ENCODE peak calls at places on chromosomes 5 and 9, in nine cellular contexts. One of them, this sample, is unnamed.

GRCh38 chr5:132487095-132487428 is 3.5 kb downstream of the IRF1 start:
- DNase-seq in prostate gland: no peak
- DNase-seq in vagina: no peak
- DNase-seq in CD8-positive, alpha-beta T cell: peak
- DNase-seq in omental fat pad: no peak
- DNase-seq in GM13976: no peak
- DNase-seq in AG04450: no peak
- DNase-seq in bronchial epithelial cell: no peak
- DNase-seq in upper lobe of right lung: peak
- DNase-seq in this sample: no peak

GRCh38 chr5:77379558-77380061 is 112.5 kb downstream of the WDR41 start:
- DNase-seq in prostate gland: no peak
- DNase-seq in vagina: no peak
- DNase-seq in CD8-positive, alpha-beta T cell: no peak
- DNase-seq in omental fat pad: no peak
- DNase-seq in GM13976: peak
- DNase-seq in AG04450: no peak
- DNase-seq in bronchial epithelial cell: no peak
- DNase-seq in upper lobe of right lung: no peak
- DNase-seq in this sample: no peak

GRCh38 chr5:73759771-73760170 is 133.8 kb downstream of the ARHGEF28 start:
- DNase-seq in prostate gland: no peak
- DNase-seq in vagina: no peak
- DNase-seq in CD8-positive, alpha-beta T cell: no peak
- DNase-seq in omental fat pad: no peak
- DNase-seq in GM13976: no peak
- DNase-seq in AG04450: no peak
- DNase-seq in bronchial epithelial cell: no peak
- DNase-seq in upper lobe of right lung: no peak
- DNase-seq in this sample: no peak

GRCh38 chr5:24642022-24642421 is 2.8 kb downstream of the CDH10 start:
- DNase-seq in prostate gland: no peak
- DNase-seq in vagina: no peak
- DNase-seq in CD8-positive, alpha-beta T cell: no peak
- DNase-seq in omental fat pad: no peak
- DNase-seq in GM13976: no peak
- DNase-seq in AG04450: no peak
- DNase-seq in bronchial epithelial cell: peak
- DNase-seq in upper lobe of right lung: no peak
- DNase-seq in this sample: peak

GRCh38 chr9:16726023-16726422 is 144.4 kb downstream of the BNC2 start:
- DNase-seq in prostate gland: no peak
- DNase-seq in vagina: no peak
- DNase-seq in CD8-positive, alpha-beta T cell: no peak
- DNase-seq in omental fat pad: no peak
- DNase-seq in GM13976: no peak
- DNase-seq in AG04450: no peak
- DNase-seq in bronchial epithelial cell: no peak
- DNase-seq in upper lobe of right lung: no peak
- DNase-seq in this sample: no peak

GRCh38 chr5:100902406-100903035 is 561 bp downstream of the ST8SIA4 start:
- DNase-seq in prostate gland: no peak
- DNase-seq in vagina: no peak
- DNase-seq in CD8-positive, alpha-beta T cell: peak
- DNase-seq in omental fat pad: no peak
- DNase-seq in GM13976: no peak
- DNase-seq in AG04450: no peak
- DNase-seq in bronchial epithelial cell: no peak
- DNase-seq in upper lobe of right lung: no peak
- DNase-seq in this sample: no peak

GRCh38 chr9:89448821-89449220 is 49.1 kb downstream of the SEMA4D start:
- DNase-seq in prostate gland: no peak
- DNase-seq in vagina: no peak
- DNase-seq in CD8-positive, alpha-beta T cell: no peak
- DNase-seq in omental fat pad: no peak
- DNase-seq in GM13976: no peak
- DNase-seq in AG04450: no peak
- DNase-seq in bronchial epithelial cell: no peak
- DNase-seq in upper lobe of right lung: no peak
- DNase-seq in this sample: peak

GRCh38 chr5:67636091-67636490 is 439.5 kb upstream of the CD180 start:
- DNase-seq in prostate gland: peak
- DNase-seq in vagina: no peak
- DNase-seq in CD8-positive, alpha-beta T cell: no peak
- DNase-seq in omental fat pad: no peak
- DNase-seq in GM13976: no peak
- DNase-seq in AG04450: no peak
- DNase-seq in bronchial epithelial cell: no peak
- DNase-seq in upper lobe of right lung: no peak
- DNase-seq in this sample: peak

GRCh38 chr9:136563646-136564321 is 17.9 kb upstream of the NOTCH1 start:
- DNase-seq in prostate gland: no peak
- DNase-seq in vagina: no peak
- DNase-seq in CD8-positive, alpha-beta T cell: no peak
- DNase-seq in omental fat pad: no peak
- DNase-seq in GM13976: no peak
- DNase-seq in AG04450: no peak
- DNase-seq in bronchial epithelial cell: no peak
- DNase-seq in upper lobe of right lung: no peak
- DNase-seq in this sample: no peak

GRCh38 chr9:2494571-2494970 is 127.0 kb upstream of the VLDLR start:
- DNase-seq in prostate gland: no peak
- DNase-seq in vagina: no peak
- DNase-seq in CD8-positive, alpha-beta T cell: no peak
- DNase-seq in omental fat pad: no peak
- DNase-seq in GM13976: no peak
- DNase-seq in AG04450: peak
- DNase-seq in bronchial epithelial cell: peak
- DNase-seq in upper lobe of right lung: no peak
- DNase-seq in this sample: no peak

DNA sequence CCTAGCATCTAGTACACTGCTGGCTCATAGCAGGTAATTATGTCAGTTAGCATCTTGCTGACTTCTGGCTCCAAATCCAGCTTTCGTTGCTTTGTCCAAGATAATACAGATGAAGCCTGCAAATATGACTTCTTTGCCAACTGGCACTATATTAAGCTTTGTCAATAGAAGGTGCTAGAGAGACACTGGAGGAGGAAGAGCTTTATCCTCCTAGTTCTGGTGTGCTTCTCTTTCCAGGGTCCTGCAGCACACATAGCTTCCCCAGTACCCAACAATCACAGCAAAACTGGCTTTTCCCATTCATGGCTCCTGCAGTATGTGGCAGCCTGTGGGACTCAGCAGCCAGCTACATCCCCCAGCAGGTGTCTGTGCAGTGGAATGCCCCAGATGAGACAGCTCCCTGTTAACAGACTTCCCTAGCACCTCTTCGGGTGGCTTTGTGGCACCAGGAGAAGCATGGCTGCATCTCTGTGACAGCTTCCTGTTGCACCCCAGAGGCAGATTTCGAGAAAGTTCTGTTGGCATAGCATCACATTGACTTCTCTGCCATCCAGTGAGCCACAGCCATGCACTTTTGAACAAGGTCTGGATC is 147.8 kb downstream of the OXCT1 start:
- DNase-seq in prostate gland: no peak
- DNase-seq in vagina: no peak
- DNase-seq in CD8-positive, alpha-beta T cell: no peak
- DNase-seq in omental fat pad: no peak
- DNase-seq in GM13976: no peak
- DNase-seq in AG04450: no peak
- DNase-seq in bronchial epithelial cell: peak
- DNase-seq in upper lobe of right lung: no peak
- DNase-seq in this sample: no peak
- TF ChIP-seq CTCF in prostate gland: no peak
- TF ChIP-seq CTCF in vagina: no peak
- TF ChIP-seq CTCF in CD8-positive, alpha-beta T cell: no peak
- TF ChIP-seq CTCF in omental fat pad: no peak
- TF ChIP-seq CTCF in GM13976: no peak
- TF ChIP-seq CTCF in AG04450: peak
- TF ChIP-seq CTCF in bronchial epithelial cell: no peak
- TF ChIP-seq CTCF in upper lobe of right lung: no peak
- TF ChIP-seq CTCF in this sample: no peak

DNA sequence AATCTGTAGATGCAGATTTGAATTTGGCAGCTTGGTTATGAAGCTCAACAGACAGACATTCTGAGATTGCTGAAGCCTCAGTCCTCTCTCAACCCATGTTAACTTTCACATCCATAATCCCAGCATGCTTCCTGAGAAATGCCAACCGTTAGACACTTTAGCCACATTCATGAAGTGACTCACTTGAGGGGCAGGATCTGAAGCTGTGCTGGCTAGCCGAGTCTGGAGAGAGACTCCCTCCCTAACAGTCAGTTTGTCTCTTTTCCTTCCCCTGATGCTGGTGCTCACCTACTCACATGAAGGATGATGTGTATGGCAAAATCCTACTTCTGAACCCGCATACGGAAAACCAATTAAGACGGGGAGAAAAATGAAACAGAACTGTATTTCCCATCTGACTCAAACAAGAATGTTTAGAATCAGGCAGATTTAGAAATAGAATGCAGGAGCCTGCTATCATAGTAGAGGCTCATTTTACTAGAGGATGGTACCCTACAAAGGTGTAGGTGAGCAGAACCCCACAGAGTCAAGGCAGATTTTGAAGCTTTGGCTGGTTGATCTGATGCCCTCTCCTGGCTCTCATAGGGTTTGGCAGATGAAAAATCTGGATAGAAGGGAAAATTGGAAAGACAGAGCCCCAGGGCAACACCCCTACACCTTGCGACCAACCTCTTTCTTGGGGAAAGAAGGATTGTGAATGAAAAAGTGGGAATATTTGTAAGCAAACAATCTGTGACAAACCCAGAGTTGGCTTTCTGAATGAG is 150.9 kb upstream of the LHFPL2 start:
- DNase-seq in prostate gland: no peak
- DNase-seq in vagina: no peak
- DNase-seq in CD8-positive, alpha-beta T cell: no peak
- DNase-seq in omental fat pad: no peak
- DNase-seq in GM13976: no peak
- DNase-seq in AG04450: no peak
- DNase-seq in bronchial epithelial cell: peak
- DNase-seq in upper lobe of right lung: no peak
- DNase-seq in this sample: no peak
- TF ChIP-seq CTCF in prostate gland: no peak
- TF ChIP-seq CTCF in vagina: no peak
- TF ChIP-seq CTCF in CD8-positive, alpha-beta T cell: no peak
- TF ChIP-seq CTCF in omental fat pad: no peak
- TF ChIP-seq CTCF in GM13976: no peak
- TF ChIP-seq CTCF in AG04450: peak
- TF ChIP-seq CTCF in bronchial epithelial cell: peak
- TF ChIP-seq CTCF in upper lobe of right lung: no peak
- TF ChIP-seq CTCF in this sample: no peak

GRCh38 chr5:6435356-6435755 is 13.3 kb upstream of the UBE2QL1 start:
- DNase-seq in prostate gland: no peak
- DNase-seq in vagina: peak
- DNase-seq in CD8-positive, alpha-beta T cell: peak
- DNase-seq in omental fat pad: no peak
- DNase-seq in GM13976: no peak
- DNase-seq in AG04450: no peak
- DNase-seq in bronchial epithelial cell: peak
- DNase-seq in upper lobe of right lung: no peak
- DNase-seq in this sample: no peak
- TF ChIP-seq CTCF in prostate gland: peak
- TF ChIP-seq CTCF in vagina: no peak
- TF ChIP-seq CTCF in CD8-positive, alpha-beta T cell: no peak
- TF ChIP-seq CTCF in omental fat pad: no peak
- TF ChIP-seq CTCF in GM13976: peak
- TF ChIP-seq CTCF in AG04450: peak
- TF ChIP-seq CTCF in bronchial epithelial cell: peak
- TF ChIP-seq CTCF in upper lobe of right lung: peak
- TF ChIP-seq CTCF in this sample: no peak

GRCh38 chr9:134161647-134162046 is 2.7 kb downstream of the RNU6ATAC start:
- DNase-seq in prostate gland: no peak
- DNase-seq in vagina: no peak
- DNase-seq in CD8-positive, alpha-beta T cell: no peak
- DNase-seq in omental fat pad: no peak
- DNase-seq in GM13976: no peak
- DNase-seq in AG04450: no peak
- DNase-seq in bronchial epithelial cell: no peak
- DNase-seq in upper lobe of right lung: no peak
- DNase-seq in this sample: no peak

GRCh38 chr9:134162926-134163373 is 1.4 kb downstream of the RNU6ATAC start:
- DNase-seq in prostate gland: no peak
- DNase-seq in vagina: no peak
- DNase-seq in CD8-positive, alpha-beta T cell: no peak
- DNase-seq in omental fat pad: no peak
- DNase-seq in GM13976: no peak
- DNase-seq in AG04450: no peak
- DNase-seq in bronchial epithelial cell: no peak
- DNase-seq in upper lobe of right lung: no peak
- DNase-seq in this sample: no peak

GRCh38 chr9:134164879-134165278 is 515 bp upstream of the RNU6ATAC start:
- DNase-seq in prostate gland: no peak
- DNase-seq in vagina: no peak
- DNase-seq in CD8-positive, alpha-beta T cell: no peak
- DNase-seq in omental fat pad: no peak
- DNase-seq in GM13976: no peak
- DNase-seq in AG04450: no peak
- DNase-seq in bronchial epithelial cell: no peak
- DNase-seq in upper lobe of right lung: no peak
- DNase-seq in this sample: no peak

GRCh38 chr9:134162212-134162775 is 2.1 kb downstream of the RNU6ATAC start:
- DNase-seq in prostate gland: no peak
- DNase-seq in vagina: no peak
- DNase-seq in CD8-positive, alpha-beta T cell: no peak
- DNase-seq in omental fat pad: no peak
- DNase-seq in GM13976: no peak
- DNase-seq in AG04450: no peak
- DNase-seq in bronchial epithelial cell: no peak
- DNase-seq in upper lobe of right lung: no peak
- DNase-seq in this sample: no peak

GRCh38 chr9:134163374-134164196 is 779 bp downstream of the RNU6ATAC start:
- DNase-seq in prostate gland: peak
- DNase-seq in vagina: no peak
- DNase-seq in CD8-positive, alpha-beta T cell: peak
- DNase-seq in omental fat pad: peak
- DNase-seq in GM13976: peak
- DNase-seq in AG04450: no peak
- DNase-seq in bronchial epithelial cell: peak
- DNase-seq in upper lobe of right lung: peak
- DNase-seq in this sample: peak
- TF ChIP-seq CTCF in prostate gland: peak
- TF ChIP-seq CTCF in vagina: no peak
- TF ChIP-seq CTCF in CD8-positive, alpha-beta T cell: peak
- TF ChIP-seq CTCF in omental fat pad: no peak
- TF ChIP-seq CTCF in GM13976: peak
- TF ChIP-seq CTCF in AG04450: peak
- TF ChIP-seq CTCF in bronchial epithelial cell: peak
- TF ChIP-seq CTCF in upper lobe of right lung: peak
- TF ChIP-seq CTCF in this sample: no peak

GRCh38 chr9:137739371-137739915 is 120.6 kb downstream of the EHMT1 start:
- DNase-seq in prostate gland: no peak
- DNase-seq in vagina: no peak
- DNase-seq in CD8-positive, alpha-beta T cell: no peak
- DNase-seq in omental fat pad: no peak
- DNase-seq in GM13976: no peak
- DNase-seq in AG04450: no peak
- DNase-seq in bronchial epithelial cell: no peak
- DNase-seq in upper lobe of right lung: no peak
- DNase-seq in this sample: no peak
- TF ChIP-seq CTCF in prostate gland: no peak
- TF ChIP-seq CTCF in vagina: no peak
- TF ChIP-seq CTCF in CD8-positive, alpha-beta T cell: no peak
- TF ChIP-seq CTCF in omental fat pad: no peak
- TF ChIP-seq CTCF in GM13976: no peak
- TF ChIP-seq CTCF in AG04450: no peak
- TF ChIP-seq CTCF in bronchial epithelial cell: no peak
- TF ChIP-seq CTCF in upper lobe of right lung: no peak
- TF ChIP-seq CTCF in this sample: no peak

This sample was measured in dorsolateral prefrontal cortex.